ENCODE peak calls at places on chromosomes 7 and 10, in four cellular contexts. H, S, A and L are unnamed samples.

GRCh38 chr10:86594535-86594934 is 59.8 kb upstream of the OPN4 start:
- DNase-seq in H (no peak), S (peak; percentile 38), A (no peak), L (no peak)

GRCh38 chr10:122121059-122121458 is 132.1 kb downstream of the TACC2 start:
- DNase-seq in H (no peak), S (no peak), A (no peak), L (no peak)

GRCh38 chr10:36489181-36489927 is 636.0 kb upstream of the ANKRD30A start:
- DNase-seq in H (no peak), S (no peak), A (no peak), L (no peak)

GRCh38 chr7:47435889-47436312 is 146.0 kb downstream of the TNS3 start:
- DNase-seq in H (no peak), S (peak; percentile 95), A (peak; percentile 76), L (peak; percentile 63)

GRCh38 chr7:120218702-120219101 is 54.3 kb upstream of the KCND2 start:
- DNase-seq in H (no peak), S (no peak), A (no peak), L (no peak)

GRCh38 chr10:70540089-70540788 is 61.7 kb downstream of the PALD1 start:
- DNase-seq in H (peak; percentile 74), S (peak; percentile 44), A (peak; percentile 64), L (peak; percentile 63)

GRCh38 chr10:110413903-110414562 is 83.7 kb upstream of the DUSP5 start:
- DNase-seq in H (no peak), S (no peak), A (no peak), L (peak; percentile 21)

GRCh38 chr10:86321568-86321967 is 45.0 kb downstream of the GRID1 start:
- DNase-seq in H (no peak), S (no peak), A (no peak), L (no peak)

GRCh38 chr7:52956379-52956915 is 79.0 kb upstream of the POM121L12 start:
- DNase-seq in H (no peak), S (no peak), A (no peak), L (peak; percentile 52)

GRCh38 chr10:125843603-125844329 is 20.4 kb downstream of the BCCIP start:
- DNase-seq in H (no peak), S (no peak), A (no peak), L (no peak)

GRCh38 chr10:871951-872403 is 59.5 kb downstream of the LARP4B start:
- DNase-seq in H (no peak), S (no peak), A (no peak), L (no peak)

GRCh38 chr10:124037784-124038183 is 55.6 kb downstream of the CHST15 start:
- DNase-seq in H (no peak), S (no peak), A (no peak), L (no peak)

GRCh38 chr10:7804216-7804615 is 14.1 kb upstream of the TAF3 start:
- DNase-seq in H (no peak), S (no peak), A (no peak), L (no peak)

GRCh38 chr7:39904077-39904486 is 46.0 kb upstream of the CDK13 start:
- DNase-seq in H (no peak), S (no peak), A (no peak), L (no peak)

GRCh38 chr7:102248081-102248455 is 38.6 kb upstream of the SH2B2 start:
- DNase-seq in H (no peak), S (no peak), A (no peak), L (no peak)

GRCh38 chr7:34143397-34143796 is 238.1 kb downstream of the BMPER start:
- DNase-seq in H (no peak), S (no peak), A (no peak), L (no peak)

GRCh38 chr7:103048833-103049232 is 25.8 kb downstream of the FBXL13 start:
- DNase-seq in H (no peak), S (no peak), A (peak; percentile 57), L (no peak)

GRCh38 chr7:138459300-138460175 is 521 bp upstream of the TRIM24 start:
- DNase-seq in H (peak; percentile 97), S (peak; percentile 99), A (peak; percentile 99), L (peak; percentile 100)

GRCh38 chr10:6669269-6669859 is 89.3 kb upstream of the PRKCQ start:
- DNase-seq in H (peak; percentile 32), S (peak; percentile 52), A (peak; percentile 41), L (no peak)

GRCh38 chr7:19928247-19928646 is 154.8 kb upstream of the TMEM196 start:
- DNase-seq in H (peak; percentile 42), S (no peak), A (no peak), L (no peak)

GRCh38 chr10:70380350-70381135 is 1.9 kb downstream of the LRRC20 start:
- DNase-seq in H (no peak), S (no peak), A (no peak), L (no peak)

GRCh38 chr7:31782411-31782991 is 95.5 kb downstream of the PPP1R17 start:
- DNase-seq in H (peak; percentile 63), S (peak; percentile 90), A (peak; percentile 79), L (peak; percentile 61)

GRCh38 chr7:28953628-28954027 is 4.5 kb downstream of the TRIL start:
- DNase-seq in H (no peak), S (peak; percentile 55), A (no peak), L (peak; percentile 64)

GRCh38 chr7:5183155-5183554 is 6.9 kb upstream of the WIPI2 start:
- DNase-seq in H (no peak), S (no peak), A (no peak), L (no peak)

GRCh38 chr10:52488606-52489485 is 174.8 kb downstream of the DKK1 start:
- DNase-seq in H (no peak), S (peak; percentile 59), A (peak; percentile 41), L (no peak)

GRCh38 chr7:24910551-24911212 is 69.3 kb downstream of the OSBPL3 start:
- DNase-seq in H (no peak), S (no peak), A (no peak), L (no peak)

GRCh38 chr7:3210531-3210930 is 90.5 kb upstream of the SDK1 start:
- DNase-seq in H (no peak), S (no peak), A (peak; percentile 40), L (peak; percentile 54)